ENCODE peak calls at places on chromosomes 2 and 18, in four cellular contexts. M, H, J and S are unnamed samples. For H3K4me1, the result is how much of the 10 kb centered on the place peaks cover.

GRCh38 chr2:221268631-221269030 is 303.5 kb downstream of the EPHA4 start:
- DNase-seq in M (no peak), H (no peak), J (no peak), S (no peak)

GRCh38 chr2:64214281-64215115 is 70.3 kb upstream of the PELI1 start:
- DNase-seq in M (no peak), H (no peak), J (peak), S (no peak)

GRCh38 chr18:13246121-13246520 is 27.6 kb downstream of the LDLRAD4 start:
- DNase-seq in M (no peak), H (no peak), J (no peak), S (no peak)

GRCh38 chr2:74760875-74761630 is 72.9 kb upstream of the HK2 start:
- DNase-seq in M (peak), H (no peak), J (no peak), S (no peak)

GRCh38 chr2:44392338-44392943 is 30.7 kb downstream of the CAMKMT start:
- DNase-seq in M (peak), H (peak), J (peak), S (peak)

GRCh38 chr2:207531024-207531411 is 1.3 kb downstream of the CREB1 start:
- DNase-seq in M (no peak), H (no peak), J (no peak), S (no peak)

GRCh38 chr2:171522057-171522803 is at the start of gene CYBRD1:
- DNase-seq in M (peak), H (peak), J (peak), S (peak)

GRCh38 chr2:183390109-183390508 is 265.9 kb downstream of the NUP35 start:
- DNase-seq in M (no peak), H (no peak), J (no peak), S (no peak)

GRCh38 chr2:190649035-190649797 is at the start of gene NAB1:
- DNase-seq in M (peak), H (peak), J (peak), S (peak)

GRCh38 chr2:190649798-190650390 is 1.0 kb downstream of the NAB1 start:
- DNase-seq in M (peak), H (no peak), J (no peak), S (no peak)

GRCh38 chr2:190653931-190654330 is 5.0 kb downstream of the NAB1 start:
- DNase-seq in M (no peak), H (no peak), J (no peak), S (no peak)

GRCh38 chr2:190653231-190653630 is 4.3 kb downstream of the NAB1 start:
- DNase-seq in M (no peak), H (no peak), J (no peak), S (no peak)

DNA sequence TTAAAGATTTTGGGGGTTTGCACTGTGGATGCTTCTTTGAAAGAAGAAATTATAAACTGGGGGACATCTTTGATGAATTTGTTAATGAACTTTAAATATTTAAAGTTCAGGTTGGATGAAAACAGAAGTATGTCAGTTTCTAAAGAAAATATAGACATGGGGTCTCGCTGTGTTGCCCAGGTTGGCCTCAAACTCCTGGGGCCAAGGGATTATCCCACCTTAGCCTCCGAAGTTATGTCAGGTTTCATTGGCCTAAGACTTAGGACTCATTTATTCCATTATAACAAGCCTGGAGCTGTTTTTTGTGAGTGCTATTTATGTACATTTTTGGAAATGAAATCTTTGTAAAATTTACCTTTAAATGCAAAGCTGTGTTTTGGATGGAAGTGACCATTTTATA is 2.5 kb downstream of the NAB1 start:
- DNase-seq in M (no peak), H (no peak), J (no peak), S (no peak)
- H3K4me1 ChIP-seq in M (under half), H (under half), J (half or more), S (under half)

GRCh38 chr2:27053776-27054175 is 2.3 kb downstream of the AGBL5 start:
- DNase-seq in M (no peak), H (no peak), J (no peak), S (no peak)
- TF ChIP-seq CTCF in M (no peak), H (no peak), J (no peak), S (no peak)

GRCh38 chr2:225739328-225739727 is 339.8 kb downstream of the NYAP2 start:
- DNase-seq in M (no peak), H (no peak), J (no peak), S (no peak)
- TF ChIP-seq POLR2A in M (no peak), H (no peak), J (no peak), S (no peak)

GRCh38 chr2:163690896-163691295 is 44.9 kb downstream of the FIGN start:
- DNase-seq in M (no peak), H (no peak), J (no peak), S (no peak)
- H3K4me1 ChIP-seq in M (under half), H (under half), J (under half), S (under half)

GRCh38 chr2:28393115-28393836 is 618 bp downstream of the FOSL2 start:
- DNase-seq in M (peak), H (peak), J (peak), S (peak)

GRCh38 chr2:28390857-28391563 is 1.6 kb upstream of the FOSL2 start:
- DNase-seq in M (peak), H (peak), J (peak), S (peak)

GRCh38 chr2:28394331-28394877 is 1.7 kb downstream of the FOSL2 start:
- DNase-seq in M (peak), H (peak), J (peak), S (peak)

GRCh38 chr2:28391564-28392296 is 928 bp upstream of the FOSL2 start:
- DNase-seq in M (peak), H (peak), J (peak), S (peak)

GRCh38 chr2:28392297-28393114 is at the start of gene FOSL2:
- DNase-seq in M (peak), H (peak), J (peak), S (peak)
- TF ChIP-seq CTCF in M (peak), H (peak), J (no peak), S (peak)